ENCODE peak calls at places on chromosomes 11 and 22, in six cellular contexts. One of them, this sample, is unnamed.

GRCh38 chr11:66082936-66083698 is 13.0 kb downstream of the PACS1 start:
- DNase-seq in lower leg skin: no peak
- DNase-seq in right atrium auricular region: no peak
- DNase-seq in left ventricle myocardium inferior: no peak
- DNase-seq in AG09309: no peak
- DNase-seq in lung: no peak
- DNase-seq in this sample: peak; percentile 64

GRCh38 chr11:5007561-5007960 is 12.9 kb downstream of the OR51L1 start:
- DNase-seq in lower leg skin: no peak
- DNase-seq in left ventricle myocardium inferior: no peak
- DNase-seq in right atrium auricular region: no peak
- DNase-seq in AG09309: no peak
- DNase-seq in lung: no peak
- DNase-seq in this sample: peak; percentile 17

GRCh38 chr22:47102081-47102480 is 339.6 kb downstream of the TBC1D22A start:
- DNase-seq in lower leg skin: no peak
- DNase-seq in AG09309: no peak
- DNase-seq in left ventricle myocardium inferior: no peak
- DNase-seq in right atrium auricular region: no peak
- DNase-seq in lung: no peak
- DNase-seq in this sample: no peak

GRCh38 chr22:45212306-45212709 is 28.4 kb downstream of the KIAA0930 start:
- DNase-seq in left ventricle myocardium inferior: peak; percentile 80
- DNase-seq in AG09309: peak; percentile 74
- DNase-seq in lower leg skin: peak; percentile 67
- DNase-seq in lung: peak; percentile 62
- DNase-seq in right atrium auricular region: peak; percentile 89
- DNase-seq in this sample: peak; percentile 88

GRCh38 chr11:2204361-2205213 is 33.0 kb upstream of the TH start:
- DNase-seq in AG09309: no peak
- DNase-seq in lung: no peak
- DNase-seq in lower leg skin: no peak
- DNase-seq in left ventricle myocardium inferior: peak; percentile 5
- DNase-seq in right atrium auricular region: no peak
- DNase-seq in this sample: no peak

GRCh38 chr11:68798221-68798813 is 43.4 kb downstream of the CPT1A start:
- DNase-seq in left ventricle myocardium inferior: no peak
- DNase-seq in lower leg skin: no peak
- DNase-seq in AG09309: no peak
- DNase-seq in right atrium auricular region: no peak
- DNase-seq in lung: peak; percentile 31
- DNase-seq in this sample: peak; percentile 33

GRCh38 chr11:71488086-71488967 is 35.3 kb downstream of the NADSYN1 start:
- DNase-seq in lower leg skin: no peak
- DNase-seq in left ventricle myocardium inferior: no peak
- DNase-seq in AG09309: no peak
- DNase-seq in lung: no peak
- DNase-seq in right atrium auricular region: no peak
- DNase-seq in this sample: peak; percentile 51

GRCh38 chr11:111633248-111633647 is 31.0 kb downstream of the SIK2 start:
- DNase-seq in AG09309: no peak
- DNase-seq in lower leg skin: no peak
- DNase-seq in right atrium auricular region: no peak
- DNase-seq in lung: no peak
- DNase-seq in left ventricle myocardium inferior: no peak
- DNase-seq in this sample: no peak

GRCh38 chr11:104995001-104995408 is 26.6 kb upstream of the CASP4 start:
- DNase-seq in lower leg skin: no peak
- DNase-seq in right atrium auricular region: no peak
- DNase-seq in lung: no peak
- DNase-seq in left ventricle myocardium inferior: no peak
- DNase-seq in AG09309: no peak
- DNase-seq in this sample: no peak

GRCh38 chr11:128579790-128580504 is 7.4 kb downstream of the ETS1 start:
- DNase-seq in lower leg skin: no peak
- DNase-seq in AG09309: no peak
- DNase-seq in left ventricle myocardium inferior: no peak
- DNase-seq in right atrium auricular region: no peak
- DNase-seq in lung: no peak
- DNase-seq in this sample: peak; percentile 78

GRCh38 chr11:133659542-133660201 is 127.4 kb upstream of the OPCML start:
- DNase-seq in AG09309: no peak
- DNase-seq in left ventricle myocardium inferior: no peak
- DNase-seq in lower leg skin: no peak
- DNase-seq in lung: no peak
- DNase-seq in right atrium auricular region: no peak
- DNase-seq in this sample: no peak

GRCh38 chr11:128867277-128867676 is at the start of gene KCNJ1:
- DNase-seq in AG09309: no peak
- DNase-seq in left ventricle myocardium inferior: no peak
- DNase-seq in lower leg skin: no peak
- DNase-seq in lung: no peak
- DNase-seq in right atrium auricular region: no peak
- DNase-seq in this sample: no peak

GRCh38 chr11:128731041-128731663 is 37.3 kb downstream of the FLI1 start:
- DNase-seq in lung: no peak
- DNase-seq in lower leg skin: no peak
- DNase-seq in left ventricle myocardium inferior: no peak
- DNase-seq in AG09309: no peak
- DNase-seq in right atrium auricular region: no peak
- DNase-seq in this sample: no peak

GRCh38 chr11:11253487-11253886 is 99.6 kb downstream of the CSNK2A3 start:
- DNase-seq in lower leg skin: no peak
- DNase-seq in right atrium auricular region: no peak
- DNase-seq in AG09309: no peak
- DNase-seq in lung: no peak
- DNase-seq in left ventricle myocardium inferior: no peak
- DNase-seq in this sample: no peak

GRCh38 chr22:23289851-23290724 is 109.8 kb downstream of the BCR start:
- DNase-seq in lung: peak; percentile 70
- DNase-seq in lower leg skin: no peak
- DNase-seq in left ventricle myocardium inferior: no peak
- DNase-seq in AG09309: no peak
- DNase-seq in right atrium auricular region: no peak
- DNase-seq in this sample: peak; percentile 63

GRCh38 chr22:44963832-44964721 is 45.7 kb downstream of the PHF21B start:
- DNase-seq in lung: no peak
- DNase-seq in AG09309: no peak
- DNase-seq in right atrium auricular region: no peak
- DNase-seq in left ventricle myocardium inferior: no peak
- DNase-seq in lower leg skin: no peak
- DNase-seq in this sample: no peak

GRCh38 chr22:38921126-38921525 is 36.3 kb upstream of the APOBEC3A start:
- DNase-seq in lower leg skin: peak; percentile 24
- DNase-seq in left ventricle myocardium inferior: peak; percentile 18
- DNase-seq in lung: peak; percentile 62
- DNase-seq in right atrium auricular region: no peak
- DNase-seq in AG09309: no peak
- DNase-seq in this sample: no peak

GRCh38 chr11:66466225-66467033 is at the start of gene PELI3:
- DNase-seq in left ventricle myocardium inferior: peak; percentile 92
- DNase-seq in lower leg skin: peak; percentile 90
- DNase-seq in right atrium auricular region: peak; percentile 92
- DNase-seq in lung: peak; percentile 93
- DNase-seq in AG09309: peak; percentile 45
- DNase-seq in this sample: peak; percentile 95

GRCh38 chr22:31269892-31270574 is 22.3 kb downstream of the PIK3IP1 start:
- DNase-seq in lung: no peak
- DNase-seq in left ventricle myocardium inferior: no peak
- DNase-seq in right atrium auricular region: no peak
- DNase-seq in lower leg skin: no peak
- DNase-seq in AG09309: no peak
- DNase-seq in this sample: no peak

GRCh38 chr22:48882636-48883200 is 945.0 kb downstream of the BRD1 start:
- DNase-seq in left ventricle myocardium inferior: peak; percentile 4
- DNase-seq in lower leg skin: no peak
- DNase-seq in lung: no peak
- DNase-seq in AG09309: no peak
- DNase-seq in right atrium auricular region: no peak
- DNase-seq in this sample: no peak

GRCh38 chr11:78646564-78647185 is 72.0 kb upstream of the NARS2 start:
- DNase-seq in left ventricle myocardium inferior: no peak
- DNase-seq in right atrium auricular region: peak; percentile 59
- DNase-seq in lung: peak; percentile 65
- DNase-seq in lower leg skin: peak; percentile 16
- DNase-seq in AG09309: no peak
- DNase-seq in this sample: peak; percentile 56

GRCh38 chr11:109864161-109864661 is 229.0 kb upstream of the ZC3H12C start:
- DNase-seq in right atrium auricular region: no peak
- DNase-seq in left ventricle myocardium inferior: no peak
- DNase-seq in AG09309: no peak
- DNase-seq in lung: no peak
- DNase-seq in lower leg skin: no peak
- DNase-seq in this sample: no peak

DNA sequence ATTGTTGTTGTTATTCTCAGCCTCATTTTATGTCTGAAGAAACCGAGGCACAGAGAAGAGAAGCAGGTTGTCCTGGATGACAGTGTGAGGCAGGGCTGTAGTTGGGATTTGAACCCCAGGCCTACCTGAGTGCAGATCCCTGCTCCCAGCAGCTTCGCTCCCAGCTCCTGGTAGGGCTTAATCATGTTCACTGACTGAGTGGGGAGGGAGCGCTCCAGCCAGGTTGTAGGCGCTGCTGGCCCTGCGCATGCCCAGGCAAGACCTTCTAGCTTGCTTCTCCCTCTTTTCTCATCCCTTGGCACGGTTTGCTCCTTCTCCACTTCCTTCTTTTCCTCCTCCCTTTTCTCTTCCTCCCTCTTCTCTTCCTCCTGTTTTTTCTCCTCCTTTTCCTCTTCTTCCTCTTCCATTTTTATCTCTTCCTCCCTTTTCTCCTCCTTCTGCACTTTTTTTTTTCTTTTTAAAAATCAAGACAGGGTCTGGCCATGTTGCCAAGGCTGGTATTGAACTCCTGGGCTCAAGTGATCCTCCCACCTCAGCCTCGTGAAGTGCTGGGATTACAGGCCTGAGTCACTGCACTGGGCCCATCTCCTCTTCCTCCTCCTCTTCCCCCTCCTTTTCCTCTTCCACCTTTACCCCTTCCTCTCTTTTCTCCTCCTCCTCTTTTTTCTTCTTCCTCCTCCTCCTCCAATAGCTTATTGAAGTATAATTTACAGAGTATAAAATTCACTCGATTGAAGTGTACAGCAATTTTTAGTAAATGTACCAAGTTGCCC is 109.3 kb downstream of the KIAA1671 start:
- DNase-seq in AG09309: no peak
- DNase-seq in lower leg skin: no peak
- DNase-seq in right atrium auricular region: no peak
- DNase-seq in left ventricle myocardium inferior: no peak
- DNase-seq in lung: no peak
- DNase-seq in this sample: no peak
- H3K4me3 ChIP-seq in AG09309: no peak overlapping the region
- H3K4me3 ChIP-seq in lower leg skin: no peak overlapping the region
- H3K4me3 ChIP-seq in right atrium auricular region: no peak overlapping the region
- H3K4me3 ChIP-seq in left ventricle myocardium inferior: no peak overlapping the region
- H3K4me3 ChIP-seq in lung: no peak overlapping the region
- H3K4me3 ChIP-seq in this sample: no peak overlapping the region

DNA sequence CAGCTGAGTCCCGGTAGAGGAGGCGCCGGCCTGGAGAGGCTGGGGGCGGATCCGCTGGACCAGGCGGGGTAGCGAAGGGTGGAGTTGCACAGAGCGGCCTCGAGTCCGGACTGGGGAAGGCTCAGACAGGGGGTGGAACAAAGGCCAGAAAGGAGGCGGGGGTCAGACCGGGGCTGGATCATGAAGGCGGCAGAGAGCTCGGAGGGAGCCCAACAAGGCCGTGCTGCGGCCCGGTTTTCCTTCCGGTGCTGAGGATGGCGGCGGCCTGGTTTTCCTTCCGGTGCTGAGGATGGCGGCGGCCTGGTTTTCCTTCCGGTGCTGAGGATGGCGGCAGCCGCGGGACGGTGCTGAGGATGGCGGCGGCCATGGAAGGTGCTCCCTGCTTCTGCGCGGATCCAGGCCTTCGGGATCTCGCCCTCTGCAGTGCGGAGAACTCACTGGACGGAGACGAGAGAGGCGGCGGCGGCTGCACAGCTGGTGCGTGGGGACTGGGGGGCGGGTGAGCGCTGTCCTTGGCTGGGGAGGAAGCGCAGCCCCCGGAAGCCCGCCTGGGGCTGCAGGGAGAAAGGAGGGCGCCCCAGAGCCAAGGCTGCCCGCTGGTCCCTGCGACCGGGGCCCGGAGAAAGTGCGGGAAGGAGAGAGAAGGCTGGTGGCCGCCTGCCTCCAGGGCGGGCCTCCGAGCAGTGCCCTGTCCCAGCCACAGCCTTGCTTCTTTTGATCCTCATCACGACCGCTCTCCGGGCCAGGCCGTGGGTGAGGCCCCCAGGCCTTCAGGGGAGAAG is 350.4 kb upstream of the B3GAT1 start:
- DNase-seq in AG09309: no peak
- DNase-seq in right atrium auricular region: peak; percentile 23
- DNase-seq in lung: peak; percentile 34
- DNase-seq in lower leg skin: no peak
- DNase-seq in left ventricle myocardium inferior: no peak
- DNase-seq in this sample: no peak
- H3K4me3 ChIP-seq in AG09309: no peak overlapping the region
- H3K4me3 ChIP-seq in right atrium auricular region: no peak overlapping the region
- H3K4me3 ChIP-seq in lung: peak overlapping the region; percentile 22
- H3K4me3 ChIP-seq in lower leg skin: no peak overlapping the region
- H3K4me3 ChIP-seq in left ventricle myocardium inferior: peak overlapping the region; percentile 34
- H3K4me3 ChIP-seq in this sample: no peak overlapping the region

GRCh38 chr11:130947058-130947457 is 30.8 kb upstream of the SNX19 start:
- DNase-seq in AG09309: no peak
- DNase-seq in left ventricle myocardium inferior: no peak
- DNase-seq in lower leg skin: no peak
- DNase-seq in right atrium auricular region: no peak
- DNase-seq in lung: no peak
- DNase-seq in this sample: no peak

GRCh38 chr11:130947481-130947880 is 31.2 kb upstream of the SNX19 start:
- DNase-seq in lung: no peak
- DNase-seq in lower leg skin: no peak
- DNase-seq in left ventricle myocardium inferior: no peak
- DNase-seq in AG09309: no peak
- DNase-seq in right atrium auricular region: no peak
- DNase-seq in this sample: no peak

GRCh38 chr11:130945945-130946344 is 29.7 kb upstream of the SNX19 start:
- DNase-seq in right atrium auricular region: no peak
- DNase-seq in left ventricle myocardium inferior: peak; percentile 52
- DNase-seq in lower leg skin: no peak
- DNase-seq in lung: peak; percentile 37
- DNase-seq in AG09309: peak; percentile 49
- DNase-seq in this sample: peak; percentile 79

DNA sequence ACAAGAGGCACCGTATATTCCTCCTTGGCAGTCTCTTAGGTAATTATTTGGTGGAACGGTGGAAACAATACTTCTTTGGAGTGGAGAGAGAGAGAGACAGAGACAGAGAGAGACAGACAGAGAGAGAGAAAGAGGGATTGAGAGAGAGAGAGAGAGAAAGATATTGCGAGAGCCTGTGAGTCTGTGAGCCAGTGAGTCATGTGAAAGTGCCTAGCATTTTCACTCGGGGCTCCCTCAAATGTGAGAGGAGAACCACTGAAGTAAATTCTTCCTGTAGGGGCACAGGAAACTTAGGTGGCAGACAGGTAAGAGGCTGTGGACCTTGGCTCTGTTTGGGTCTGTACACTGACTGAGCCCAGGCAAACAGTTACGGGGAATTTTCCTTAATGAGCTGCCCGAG is 31.6 kb upstream of the SNX19 start:
- DNase-seq in right atrium auricular region: no peak
- DNase-seq in lung: no peak
- DNase-seq in lower leg skin: no peak
- DNase-seq in left ventricle myocardium inferior: no peak
- DNase-seq in AG09309: no peak
- DNase-seq in this sample: peak; percentile 12
- H3K4me3 ChIP-seq in right atrium auricular region: no peak overlapping the region
- H3K4me3 ChIP-seq in lung: no peak overlapping the region
- H3K4me3 ChIP-seq in lower leg skin: no peak overlapping the region
- H3K4me3 ChIP-seq in left ventricle myocardium inferior: no peak overlapping the region
- H3K4me3 ChIP-seq in AG09309: no peak overlapping the region
- H3K4me3 ChIP-seq in this sample: no peak overlapping the region

GRCh38 chr22:42939941-42940653 is 74.9 kb downstream of the PACSIN2 start:
- DNase-seq in lung: peak; percentile 59
- DNase-seq in lower leg skin: no peak
- DNase-seq in left ventricle myocardium inferior: no peak
- DNase-seq in AG09309: no peak
- DNase-seq in right atrium auricular region: no peak
- DNase-seq in this sample: peak; percentile 85
- H3K4me3 ChIP-seq in lung: no peak overlapping the region
- H3K4me3 ChIP-seq in lower leg skin: no peak overlapping the region
- H3K4me3 ChIP-seq in left ventricle myocardium inferior: no peak overlapping the region
- H3K4me3 ChIP-seq in AG09309: no peak overlapping the region
- H3K4me3 ChIP-seq in right atrium auricular region: no peak overlapping the region
- H3K4me3 ChIP-seq in this sample: no peak overlapping the region

This sample was measured in cardiac fibroblast.